ENCODE peak calls at places on chromosomes 12 and 14, in five cellular contexts. R is lower lobe of right lung, D is anterior cingulate cortex, Z is left kidney, I is COR-L47. S is an unnamed sample.

GRCh38 chr12:131555197-131555820 is 155.6 kb upstream of the SFSWAP start:
- DNase-seq in R (no peak), D (no peak), I (no peak), Z (no peak), S (no peak)

GRCh38 chr12:129984097-129984496 is 80.3 kb upstream of the TMEM132D start:
- DNase-seq in D (no peak), R (no peak), I (no peak), Z (peak; percentile 66), S (no peak)

GRCh38 chr14:83706555-83706954 is 1823.4 kb upstream of the FLRT2 start:
- DNase-seq in Z (peak; percentile 15), R (no peak), D (no peak), I (peak; percentile 16), S (no peak)

GRCh38 chr12:51009038-51009437 is 17.1 kb downstream of the SLC11A2 start:
- DNase-seq in R (peak; percentile 85), Z (no peak), I (no peak), D (no peak), S (no peak)

GRCh38 chr12:122062832-122063690 is 15.5 kb upstream of the MLXIP start:
- DNase-seq in I (peak; percentile 25), Z (peak; percentile 93), R (no peak), D (no peak), S (no peak)

GRCh38 chr14:74580275-74580672 is 31.8 kb downstream of the LTBP2 start:
- DNase-seq in R (no peak), I (no peak), D (no peak), Z (no peak), S (no peak)

GRCh38 chr14:105974902-105975301 is 448.5 kb downstream of the TMEM121 start:
- DNase-seq in R (no peak), I (peak; percentile 34), Z (no peak), D (no peak), S (no peak)

GRCh38 chr12:6078378-6079083 is 45.9 kb downstream of the VWF start:
- DNase-seq in R (no peak), Z (no peak), I (no peak), D (no peak), S (no peak)

GRCh38 chr14:90559811-90560492 is 163.1 kb downstream of the CALM1 start:
- DNase-seq in R (no peak), Z (peak; percentile 33), I (no peak), D (no peak), S (no peak)

GRCh38 chr14:58793096-58793740 is 155.5 kb downstream of the DACT1 start:
- DNase-seq in I (no peak), Z (no peak), R (no peak), D (no peak), S (no peak)

GRCh38 chr12:42504049-42504448 is 85.5 kb downstream of the PRICKLE1 start:
- DNase-seq in D (no peak), I (no peak), Z (peak; percentile 56), R (no peak), S (no peak)

GRCh38 chr12:29725587-29726320 is 58.0 kb downstream of the TMTC1 start:
- DNase-seq in D (no peak), R (no peak), Z (peak; percentile 36), I (no peak), S (no peak)

GRCh38 chr12:90816353-90817089 is 138.5 kb downstream of the CCER1 start:
- DNase-seq in I (peak; percentile 33), Z (no peak), R (no peak), D (no peak), S (no peak)